ENCODE peak calls at places on chromosomes 6 and 20, in ten cellular contexts. One of them, this sample, is unnamed.

GRCh38 chr20:48594533-48594932 is 233.3 kb downstream of the PREX1 start:
- DNase-seq in NB4: no peak
- DNase-seq in activated naive CD8-positive, alpha-beta T cell treated with anti-CD3 and anti-CD28 coated beads, Interleukin-2, amount 50 U/mL, for 24 hours: no peak
- DNase-seq in DMS153: no peak
- DNase-seq in anterior cingulate cortex: no peak
- DNase-seq in Caki2: no peak
- DNase-seq in stimulated activated naive CD8-positive, alpha-beta T cell treated with anti-CD3 and anti-CD28 coated beads, Interleukin-15, Interleukin-2, amounts not matched to agents 100 U/mL and 50 U/mL, for 24 hours: no peak
- DNase-seq in GM10248: no peak
- DNase-seq in hypothalamus: no peak
- DNase-seq in T-cell: no peak
- DNase-seq in this sample: no peak

GRCh38 chr6:75748743-75749538 is at the start of gene MYO6:
- DNase-seq in activated naive CD8-positive, alpha-beta T cell treated with anti-CD3 and anti-CD28 coated beads, Interleukin-2, amount 50 U/mL, for 24 hours: peak
- DNase-seq in GM10248: peak
- DNase-seq in stimulated activated naive CD8-positive, alpha-beta T cell treated with anti-CD3 and anti-CD28 coated beads, Interleukin-15, Interleukin-2, amounts not matched to agents 100 U/mL and 50 U/mL, for 24 hours: peak
- DNase-seq in hypothalamus: peak
- DNase-seq in anterior cingulate cortex: peak
- DNase-seq in T-cell: peak
- DNase-seq in Caki2: peak
- DNase-seq in NB4: peak
- DNase-seq in DMS153: peak
- DNase-seq in this sample: peak

GRCh38 chr20:61271273-61272221 is 19.5 kb downstream of the CDH4 start:
- DNase-seq in activated naive CD8-positive, alpha-beta T cell treated with anti-CD3 and anti-CD28 coated beads, Interleukin-2, amount 50 U/mL, for 24 hours: no peak
- DNase-seq in anterior cingulate cortex: peak
- DNase-seq in T-cell: no peak
- DNase-seq in Caki2: no peak
- DNase-seq in GM10248: no peak
- DNase-seq in DMS153: no peak
- DNase-seq in NB4: no peak
- DNase-seq in stimulated activated naive CD8-positive, alpha-beta T cell treated with anti-CD3 and anti-CD28 coated beads, Interleukin-15, Interleukin-2, amounts not matched to agents 100 U/mL and 50 U/mL, for 24 hours: no peak
- DNase-seq in hypothalamus: peak
- DNase-seq in this sample: no peak

GRCh38 chr6:150346346-150346745 is 22.5 kb upstream of the IYD start:
- DNase-seq in NB4: no peak
- DNase-seq in GM10248: no peak
- DNase-seq in activated naive CD8-positive, alpha-beta T cell treated with anti-CD3 and anti-CD28 coated beads, Interleukin-2, amount 50 U/mL, for 24 hours: no peak
- DNase-seq in stimulated activated naive CD8-positive, alpha-beta T cell treated with anti-CD3 and anti-CD28 coated beads, Interleukin-15, Interleukin-2, amounts not matched to agents 100 U/mL and 50 U/mL, for 24 hours: no peak
- DNase-seq in DMS153: no peak
- DNase-seq in hypothalamus: no peak
- DNase-seq in anterior cingulate cortex: no peak
- DNase-seq in Caki2: no peak
- DNase-seq in T-cell: no peak
- DNase-seq in this sample: no peak

GRCh38 chr6:19753822-19754221 is 83.3 kb upstream of the ID4 start:
- DNase-seq in stimulated activated naive CD8-positive, alpha-beta T cell treated with anti-CD3 and anti-CD28 coated beads, Interleukin-15, Interleukin-2, amounts not matched to agents 100 U/mL and 50 U/mL, for 24 hours: no peak
- DNase-seq in activated naive CD8-positive, alpha-beta T cell treated with anti-CD3 and anti-CD28 coated beads, Interleukin-2, amount 50 U/mL, for 24 hours: no peak
- DNase-seq in T-cell: no peak
- DNase-seq in GM10248: no peak
- DNase-seq in DMS153: peak
- DNase-seq in Caki2: no peak
- DNase-seq in NB4: no peak
- DNase-seq in anterior cingulate cortex: no peak
- DNase-seq in hypothalamus: no peak
- DNase-seq in this sample: no peak

GRCh38 chr6:110102411-110102810 is 77.1 kb downstream of the WASF1 start:
- DNase-seq in anterior cingulate cortex: no peak
- DNase-seq in activated naive CD8-positive, alpha-beta T cell treated with anti-CD3 and anti-CD28 coated beads, Interleukin-2, amount 50 U/mL, for 24 hours: no peak
- DNase-seq in NB4: no peak
- DNase-seq in DMS153: no peak
- DNase-seq in Caki2: no peak
- DNase-seq in stimulated activated naive CD8-positive, alpha-beta T cell treated with anti-CD3 and anti-CD28 coated beads, Interleukin-15, Interleukin-2, amounts not matched to agents 100 U/mL and 50 U/mL, for 24 hours: no peak
- DNase-seq in GM10248: peak
- DNase-seq in T-cell: no peak
- DNase-seq in hypothalamus: no peak
- DNase-seq in this sample: no peak

GRCh38 chr6:104943781-104944180 is 13.1 kb upstream of the LIN28B start:
- DNase-seq in anterior cingulate cortex: no peak
- DNase-seq in hypothalamus: no peak
- DNase-seq in T-cell: no peak
- DNase-seq in activated naive CD8-positive, alpha-beta T cell treated with anti-CD3 and anti-CD28 coated beads, Interleukin-2, amount 50 U/mL, for 24 hours: no peak
- DNase-seq in Caki2: peak
- DNase-seq in stimulated activated naive CD8-positive, alpha-beta T cell treated with anti-CD3 and anti-CD28 coated beads, Interleukin-15, Interleukin-2, amounts not matched to agents 100 U/mL and 50 U/mL, for 24 hours: no peak
- DNase-seq in GM10248: no peak
- DNase-seq in NB4: peak
- DNase-seq in DMS153: no peak
- DNase-seq in this sample: no peak

GRCh38 chr6:113644861-113645575 is 212.1 kb upstream of the MARCKS start:
- DNase-seq in stimulated activated naive CD8-positive, alpha-beta T cell treated with anti-CD3 and anti-CD28 coated beads, Interleukin-15, Interleukin-2, amounts not matched to agents 100 U/mL and 50 U/mL, for 24 hours: no peak
- DNase-seq in hypothalamus: no peak
- DNase-seq in activated naive CD8-positive, alpha-beta T cell treated with anti-CD3 and anti-CD28 coated beads, Interleukin-2, amount 50 U/mL, for 24 hours: no peak
- DNase-seq in GM10248: no peak
- DNase-seq in NB4: no peak
- DNase-seq in Caki2: peak
- DNase-seq in DMS153: no peak
- DNase-seq in T-cell: no peak
- DNase-seq in anterior cingulate cortex: no peak
- DNase-seq in this sample: no peak

GRCh38 chr6:130202782-130203181 is 20.0 kb downstream of the SAMD3 start:
- DNase-seq in hypothalamus: no peak
- DNase-seq in stimulated activated naive CD8-positive, alpha-beta T cell treated with anti-CD3 and anti-CD28 coated beads, Interleukin-15, Interleukin-2, amounts not matched to agents 100 U/mL and 50 U/mL, for 24 hours: no peak
- DNase-seq in NB4: no peak
- DNase-seq in DMS153: no peak
- DNase-seq in activated naive CD8-positive, alpha-beta T cell treated with anti-CD3 and anti-CD28 coated beads, Interleukin-2, amount 50 U/mL, for 24 hours: no peak
- DNase-seq in anterior cingulate cortex: no peak
- DNase-seq in Caki2: no peak
- DNase-seq in GM10248: peak
- DNase-seq in T-cell: peak
- DNase-seq in this sample: peak

GRCh38 chr6:157227202-157228166 is 95.8 kb downstream of the TMEM242 start:
- DNase-seq in stimulated activated naive CD8-positive, alpha-beta T cell treated with anti-CD3 and anti-CD28 coated beads, Interleukin-15, Interleukin-2, amounts not matched to agents 100 U/mL and 50 U/mL, for 24 hours: no peak
- DNase-seq in hypothalamus: no peak
- DNase-seq in DMS153: no peak
- DNase-seq in T-cell: no peak
- DNase-seq in activated naive CD8-positive, alpha-beta T cell treated with anti-CD3 and anti-CD28 coated beads, Interleukin-2, amount 50 U/mL, for 24 hours: no peak
- DNase-seq in NB4: peak
- DNase-seq in GM10248: no peak
- DNase-seq in anterior cingulate cortex: no peak
- DNase-seq in Caki2: no peak
- DNase-seq in this sample: no peak

GRCh38 chr20:24469116-24470030 is at the start of gene SYNDIG1:
- DNase-seq in T-cell: no peak
- DNase-seq in GM10248: no peak
- DNase-seq in activated naive CD8-positive, alpha-beta T cell treated with anti-CD3 and anti-CD28 coated beads, Interleukin-2, amount 50 U/mL, for 24 hours: peak
- DNase-seq in NB4: no peak
- DNase-seq in anterior cingulate cortex: peak
- DNase-seq in stimulated activated naive CD8-positive, alpha-beta T cell treated with anti-CD3 and anti-CD28 coated beads, Interleukin-15, Interleukin-2, amounts not matched to agents 100 U/mL and 50 U/mL, for 24 hours: peak
- DNase-seq in DMS153: no peak
- DNase-seq in Caki2: peak
- DNase-seq in hypothalamus: peak
- DNase-seq in this sample: no peak

This sample was measured in GM19239.